ENCODE peak calls at places on chromosomes 3 and 15, in seven cellular contexts. One of them, this sample, is unnamed. For H3K27me3 and H3K36me3, the result is how much of the 10 kb centered on the place peaks cover.

GRCh38 chr3:139189943-139190342 is 145.3 kb upstream of the PRR23C start:
- DNase-seq in DND-41: no peak
- DNase-seq in IMR-90: no peak
- DNase-seq in breast epithelium: no peak
- DNase-seq in astrocyte: no peak
- DNase-seq in stomach: no peak
- DNase-seq in WERI-Rb-1: no peak
- DNase-seq in this sample: no peak

GRCh38 chr3:193815246-193816027 is 222.4 kb downstream of the OPA1 start:
- DNase-seq in DND-41: no peak
- DNase-seq in IMR-90: no peak
- DNase-seq in breast epithelium: no peak
- DNase-seq in astrocyte: no peak
- DNase-seq in stomach: no peak
- DNase-seq in WERI-Rb-1: no peak
- DNase-seq in this sample: no peak

GRCh38 chr3:118501152-118501551 is 533.5 kb downstream of the IGSF11 start:
- DNase-seq in DND-41: no peak
- DNase-seq in IMR-90: no peak
- DNase-seq in breast epithelium: no peak
- DNase-seq in astrocyte: peak
- DNase-seq in stomach: peak
- DNase-seq in WERI-Rb-1: no peak
- DNase-seq in this sample: peak

GRCh38 chr15:68635142-68635541 is 56.3 kb downstream of the CORO2B start:
- DNase-seq in DND-41: no peak
- DNase-seq in IMR-90: no peak
- DNase-seq in breast epithelium: no peak
- DNase-seq in astrocyte: no peak
- DNase-seq in stomach: no peak
- DNase-seq in WERI-Rb-1: no peak
- DNase-seq in this sample: no peak

GRCh38 chr3:126745760-126746394 is 41.8 kb downstream of the CHCHD6 start:
- DNase-seq in DND-41: no peak
- DNase-seq in IMR-90: no peak
- DNase-seq in breast epithelium: no peak
- DNase-seq in astrocyte: no peak
- DNase-seq in stomach: peak
- DNase-seq in WERI-Rb-1: no peak
- DNase-seq in this sample: peak

GRCh38 chr15:62895905-62896316 is 146.6 kb upstream of the TPM1 start:
- DNase-seq in DND-41: no peak
- DNase-seq in IMR-90: peak
- DNase-seq in breast epithelium: no peak
- DNase-seq in astrocyte: peak
- DNase-seq in stomach: no peak
- DNase-seq in WERI-Rb-1: no peak
- DNase-seq in this sample: no peak

GRCh38 chr15:29747837-29748417 is 74.3 kb downstream of the TJP1 start:
- DNase-seq in DND-41: no peak
- DNase-seq in IMR-90: peak
- DNase-seq in breast epithelium: no peak
- DNase-seq in astrocyte: no peak
- DNase-seq in stomach: no peak
- DNase-seq in WERI-Rb-1: no peak
- DNase-seq in this sample: no peak

GRCh38 chr3:14510838-14511622 is 29.1 kb downstream of the GRIP2 start:
- DNase-seq in DND-41: no peak
- DNase-seq in IMR-90: no peak
- DNase-seq in breast epithelium: peak
- DNase-seq in astrocyte: no peak
- DNase-seq in stomach: no peak
- DNase-seq in WERI-Rb-1: peak
- DNase-seq in this sample: no peak

GRCh38 chr3:4943553-4943952 is 35.7 kb upstream of the BHLHE40 start:
- DNase-seq in DND-41: no peak
- DNase-seq in IMR-90: no peak
- DNase-seq in breast epithelium: no peak
- DNase-seq in astrocyte: no peak
- DNase-seq in stomach: no peak
- DNase-seq in WERI-Rb-1: no peak
- DNase-seq in this sample: no peak

GRCh38 chr3:176651622-176652021 is 545.7 kb downstream of the TBL1XR1 start:
- DNase-seq in DND-41: no peak
- DNase-seq in IMR-90: no peak
- DNase-seq in breast epithelium: no peak
- DNase-seq in astrocyte: no peak
- DNase-seq in stomach: no peak
- DNase-seq in WERI-Rb-1: no peak
- DNase-seq in this sample: no peak

GRCh38 chr3:142237891-142238290 is 12.5 kb upstream of the GK5 start:
- DNase-seq in DND-41: no peak
- DNase-seq in IMR-90: no peak
- DNase-seq in breast epithelium: no peak
- DNase-seq in astrocyte: no peak
- DNase-seq in stomach: no peak
- DNase-seq in WERI-Rb-1: no peak
- DNase-seq in this sample: no peak

GRCh38 chr15:31510003-31510402 is 183.4 kb downstream of the KLF13 start:
- DNase-seq in DND-41: no peak
- DNase-seq in IMR-90: no peak
- DNase-seq in breast epithelium: no peak
- DNase-seq in astrocyte: no peak
- DNase-seq in stomach: no peak
- DNase-seq in WERI-Rb-1: no peak
- DNase-seq in this sample: no peak

GRCh38 chr15:82952156-82953081 is at the start of gene HOMER2:
- DNase-seq in DND-41: no peak
- DNase-seq in IMR-90: no peak
- DNase-seq in breast epithelium: peak
- DNase-seq in astrocyte: peak
- DNase-seq in stomach: peak
- DNase-seq in WERI-Rb-1: peak
- DNase-seq in this sample: peak

GRCh38 chr3:65783117-65783516 is 255.6 kb downstream of the MAGI1 start:
- DNase-seq in DND-41: no peak
- DNase-seq in IMR-90: peak
- DNase-seq in breast epithelium: no peak
- DNase-seq in astrocyte: no peak
- DNase-seq in stomach: no peak
- DNase-seq in WERI-Rb-1: no peak
- DNase-seq in this sample: no peak

GRCh38 chr15:29115093-29115991 is 154.3 kb downstream of the NSMCE3 start:
- DNase-seq in DND-41: no peak
- DNase-seq in IMR-90: no peak
- DNase-seq in breast epithelium: no peak
- DNase-seq in astrocyte: no peak
- DNase-seq in stomach: no peak
- DNase-seq in WERI-Rb-1: peak
- DNase-seq in this sample: no peak

GRCh38 chr3:56157693-56158092 is 310.6 kb downstream of the ERC2 start:
- DNase-seq in DND-41: no peak
- DNase-seq in IMR-90: no peak
- DNase-seq in breast epithelium: no peak
- DNase-seq in astrocyte: peak
- DNase-seq in stomach: no peak
- DNase-seq in WERI-Rb-1: no peak
- DNase-seq in this sample: peak

GRCh38 chr3:46966811-46967210 is 9.7 kb downstream of the CCDC12 start:
- DNase-seq in DND-41: no peak
- DNase-seq in IMR-90: no peak
- DNase-seq in breast epithelium: no peak
- DNase-seq in astrocyte: no peak
- DNase-seq in stomach: no peak
- DNase-seq in WERI-Rb-1: no peak
- DNase-seq in this sample: no peak

GRCh38 chr3:151837057-151837456 is 23.1 kb downstream of the AADAC start:
- DNase-seq in DND-41: no peak
- DNase-seq in IMR-90: peak
- DNase-seq in breast epithelium: no peak
- DNase-seq in astrocyte: peak
- DNase-seq in stomach: no peak
- DNase-seq in WERI-Rb-1: peak
- DNase-seq in this sample: peak

GRCh38 chr15:29668120-29668602 is 154.1 kb downstream of the TJP1 start:
- DNase-seq in DND-41: peak
- DNase-seq in IMR-90: peak
- DNase-seq in breast epithelium: peak
- DNase-seq in astrocyte: peak
- DNase-seq in stomach: peak
- DNase-seq in WERI-Rb-1: peak
- DNase-seq in this sample: peak

GRCh38 chr3:109563149-109563548 is 225.8 kb upstream of the DPPA4 start:
- DNase-seq in DND-41: peak
- DNase-seq in IMR-90: no peak
- DNase-seq in breast epithelium: no peak
- DNase-seq in astrocyte: no peak
- DNase-seq in stomach: no peak
- DNase-seq in WERI-Rb-1: no peak
- DNase-seq in this sample: no peak

GRCh38 chr3:123576119-123576518 is 8.7 kb downstream of the HACD2 start:
- DNase-seq in DND-41: no peak
- DNase-seq in IMR-90: peak
- DNase-seq in breast epithelium: no peak
- DNase-seq in astrocyte: peak
- DNase-seq in stomach: no peak
- DNase-seq in WERI-Rb-1: no peak
- DNase-seq in this sample: no peak

GRCh38 chr15:72685925-72686794 is at the start of the genes BBS4 and HIGD2B:
- DNase-seq in DND-41: peak
- DNase-seq in IMR-90: peak
- DNase-seq in breast epithelium: peak
- DNase-seq in astrocyte: peak
- DNase-seq in stomach: peak
- DNase-seq in WERI-Rb-1: peak
- DNase-seq in this sample: peak

GRCh38 chr15:31262901-31263671 is 63.5 kb upstream of the KLF13 start:
- DNase-seq in DND-41: no peak
- DNase-seq in IMR-90: peak
- DNase-seq in breast epithelium: peak
- DNase-seq in astrocyte: peak
- DNase-seq in stomach: peak
- DNase-seq in WERI-Rb-1: no peak
- DNase-seq in this sample: no peak

DNA sequence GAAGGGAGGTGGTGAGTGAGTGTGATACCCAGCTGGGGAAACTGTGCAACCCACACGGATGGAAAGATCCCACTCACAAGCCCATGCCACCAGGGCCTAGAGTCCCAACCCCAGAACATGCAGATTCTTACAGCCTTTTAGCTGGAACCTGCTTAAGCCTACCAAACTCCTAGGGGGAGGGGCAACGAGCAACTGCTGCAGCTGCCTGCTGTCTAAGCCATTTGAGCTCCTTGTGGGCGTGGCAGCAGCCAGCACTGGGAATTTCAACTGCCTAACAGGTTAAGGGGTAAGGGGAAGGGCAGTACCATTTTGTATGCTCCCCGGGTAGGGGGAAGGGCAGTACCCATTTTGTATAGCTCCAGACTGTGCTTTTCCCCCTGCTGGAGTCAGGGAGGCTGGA is 673.2 kb upstream of the BCHE start:
- DNase-seq in DND-41: no peak
- DNase-seq in IMR-90: no peak
- DNase-seq in breast epithelium: no peak
- DNase-seq in astrocyte: no peak
- DNase-seq in stomach: no peak
- DNase-seq in WERI-Rb-1: peak
- DNase-seq in this sample: no peak
- H3K27me3 ChIP-seq in DND-41: under half
- H3K27me3 ChIP-seq in IMR-90: under half
- H3K27me3 ChIP-seq in breast epithelium: under half
- H3K27me3 ChIP-seq in astrocyte: under half
- H3K27me3 ChIP-seq in stomach: under half
- H3K27me3 ChIP-seq in WERI-Rb-1: under half
- H3K27me3 ChIP-seq in this sample: under half

DNA sequence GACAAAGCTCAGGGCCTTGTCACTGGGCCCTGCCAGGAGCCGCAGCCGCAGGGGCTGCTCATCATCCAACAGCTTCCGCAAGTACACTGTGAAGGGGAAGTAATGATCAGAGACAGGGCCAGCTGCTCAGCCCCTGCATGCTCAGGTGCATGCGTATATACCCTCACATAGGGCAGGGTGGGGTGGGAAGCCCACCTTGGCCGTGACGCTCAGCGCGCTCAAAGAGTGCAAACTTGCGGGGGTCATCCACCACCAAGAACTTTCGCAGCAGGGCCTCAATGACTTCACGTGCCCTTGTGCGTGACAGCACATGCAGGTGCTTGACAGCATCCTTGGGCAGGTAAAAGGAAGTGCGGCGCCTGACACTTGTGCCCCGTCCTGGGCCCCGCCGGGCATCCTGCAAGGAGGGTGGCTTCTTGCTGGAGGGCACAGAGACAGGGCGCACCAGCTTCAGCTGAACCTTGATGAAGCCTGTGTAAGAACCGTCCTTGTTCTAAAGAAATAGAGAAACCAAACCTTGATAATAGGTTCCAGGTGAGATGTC is 3.4 kb upstream of the TUSC2 start:
- DNase-seq in DND-41: no peak
- DNase-seq in IMR-90: no peak
- DNase-seq in breast epithelium: no peak
- DNase-seq in astrocyte: no peak
- DNase-seq in stomach: no peak
- DNase-seq in WERI-Rb-1: no peak
- DNase-seq in this sample: no peak
- H3K36me3 ChIP-seq in DND-41: half or more
- H3K36me3 ChIP-seq in IMR-90: under half
- H3K36me3 ChIP-seq in breast epithelium: under half
- H3K36me3 ChIP-seq in astrocyte: under half
- H3K36me3 ChIP-seq in stomach: under half
- H3K36me3 ChIP-seq in WERI-Rb-1: half or more
- H3K36me3 ChIP-seq in this sample: under half

GRCh38 chr3:45224824-45225464 is 1.1 kb downstream of the TMEM158 start:
- DNase-seq in DND-41: peak
- DNase-seq in IMR-90: peak
- DNase-seq in breast epithelium: peak
- DNase-seq in astrocyte: peak
- DNase-seq in stomach: peak
- DNase-seq in WERI-Rb-1: peak
- DNase-seq in this sample: peak
- H3K4me3 ChIP-seq in DND-41: no peak
- H3K4me3 ChIP-seq in IMR-90: peak
- H3K4me3 ChIP-seq in breast epithelium: peak
- H3K4me3 ChIP-seq in astrocyte: peak
- H3K4me3 ChIP-seq in stomach: peak
- H3K4me3 ChIP-seq in WERI-Rb-1: peak
- H3K4me3 ChIP-seq in this sample: peak

GRCh38 chr3:134846943-134847342 is 51.9 kb downstream of the EPHB1 start:
- DNase-seq in DND-41: no peak
- DNase-seq in IMR-90: peak
- DNase-seq in breast epithelium: no peak
- DNase-seq in astrocyte: peak
- DNase-seq in stomach: no peak
- DNase-seq in WERI-Rb-1: no peak
- DNase-seq in this sample: peak
- H3K27me3 ChIP-seq in DND-41: under half
- H3K27me3 ChIP-seq in IMR-90: under half
- H3K27me3 ChIP-seq in breast epithelium: under half
- H3K27me3 ChIP-seq in astrocyte: under half
- H3K27me3 ChIP-seq in stomach: under half
- H3K27me3 ChIP-seq in WERI-Rb-1: under half
- H3K27me3 ChIP-seq in this sample: under half